ENCODE peak calls at places on chromosome 7, in five cellular contexts. One of them, this sample, is unnamed.

GRCh38 chr7:129553861-129554530 is 51.7 kb downstream of the SMKR1 start:
- DNase-seq in neuronal stem cell: no peak
- DNase-seq in neural progenitor cell: no peak
- DNase-seq in HCT116: no peak
- DNase-seq in astrocyte: peak; percentile 42
- DNase-seq in this sample: peak; percentile 47

GRCh38 chr7:69047166-69047760 is 551.0 kb upstream of the AUTS2 start:
- DNase-seq in neural progenitor cell: peak; percentile 38
- DNase-seq in astrocyte: no peak
- DNase-seq in HCT116: no peak
- DNase-seq in neuronal stem cell: no peak
- DNase-seq in this sample: no peak

GRCh38 chr7:15977663-15978062 is 291.2 kb upstream of the MEOX2 start:
- DNase-seq in astrocyte: peak; percentile 73
- DNase-seq in HCT116: no peak
- DNase-seq in neural progenitor cell: no peak
- DNase-seq in neuronal stem cell: no peak
- DNase-seq in this sample: no peak

GRCh38 chr7:94972296-94972695 is 64.9 kb downstream of the PPP1R9A start:
- DNase-seq in astrocyte: peak; percentile 86
- DNase-seq in neuronal stem cell: no peak
- DNase-seq in neural progenitor cell: no peak
- DNase-seq in HCT116: no peak
- DNase-seq in this sample: no peak

GRCh38 chr7:27071622-27072390 is 24.0 kb downstream of the HOXA1 start:
- DNase-seq in astrocyte: no peak
- DNase-seq in neuronal stem cell: no peak
- DNase-seq in HCT116: no peak
- DNase-seq in neural progenitor cell: no peak
- DNase-seq in this sample: no peak

GRCh38 chr7:22728416-22729029 is 1.5 kb downstream of the IL6 start:
- DNase-seq in HCT116: peak; percentile 55
- DNase-seq in neuronal stem cell: no peak
- DNase-seq in astrocyte: peak; percentile 50
- DNase-seq in neural progenitor cell: peak; percentile 51
- DNase-seq in this sample: peak; percentile 72

GRCh38 chr7:139016931-139017511 is 18.8 kb downstream of the ZC3HAV1L start:
- DNase-seq in neural progenitor cell: peak; percentile 79
- DNase-seq in HCT116: peak; percentile 54
- DNase-seq in astrocyte: peak; percentile 44
- DNase-seq in neuronal stem cell: peak; percentile 23
- DNase-seq in this sample: peak; percentile 81

GRCh38 chr7:95470452-95470851 is 15.3 kb upstream of the ASB4 start:
- DNase-seq in HCT116: no peak
- DNase-seq in neuronal stem cell: no peak
- DNase-seq in astrocyte: peak; percentile 60
- DNase-seq in neural progenitor cell: peak; percentile 23
- DNase-seq in this sample: no peak

GRCh38 chr7:24573554-24574338 is 494 bp downstream of the PALS2 start:
- DNase-seq in HCT116: no peak
- DNase-seq in neuronal stem cell: peak; percentile 56
- DNase-seq in neural progenitor cell: peak; percentile 83
- DNase-seq in astrocyte: peak; percentile 54
- DNase-seq in this sample: peak; percentile 72

GRCh38 chr7:140671966-140672365 is 779 bp upstream of the ADCK2 start:
- DNase-seq in neural progenitor cell: no peak
- DNase-seq in HCT116: no peak
- DNase-seq in neuronal stem cell: no peak
- DNase-seq in astrocyte: no peak
- DNase-seq in this sample: no peak

GRCh38 chr7:49775065-49775948 is 1.9 kb downstream of the VWC2 start:
- DNase-seq in HCT116: no peak
- DNase-seq in astrocyte: no peak
- DNase-seq in neuronal stem cell: no peak
- DNase-seq in neural progenitor cell: peak; percentile 70
- DNase-seq in this sample: no peak

GRCh38 chr7:124276005-124276606 is 243.2 kb upstream of the TMEM229A start:
- DNase-seq in HCT116: peak; percentile 45
- DNase-seq in neuronal stem cell: no peak
- DNase-seq in astrocyte: no peak
- DNase-seq in neural progenitor cell: peak; percentile 61
- DNase-seq in this sample: peak; percentile 83

GRCh38 chr7:31458203-31458602 is 55.7 kb upstream of the ITPRID1 start:
- DNase-seq in astrocyte: no peak
- DNase-seq in neuronal stem cell: no peak
- DNase-seq in neural progenitor cell: no peak
- DNase-seq in HCT116: no peak
- DNase-seq in this sample: no peak

GRCh38 chr7:142308918-142309317 is 51.1 kb upstream of the PRSS58 start:
- DNase-seq in neural progenitor cell: no peak
- DNase-seq in HCT116: no peak
- DNase-seq in neuronal stem cell: no peak
- DNase-seq in astrocyte: no peak
- DNase-seq in this sample: no peak

GRCh38 chr7:76057813-76058145 is 9.9 kb downstream of the MDH2 start:
- DNase-seq in astrocyte: no peak
- DNase-seq in HCT116: no peak
- DNase-seq in neural progenitor cell: no peak
- DNase-seq in neuronal stem cell: no peak
- DNase-seq in this sample: no peak

GRCh38 chr7:93856319-93856718 is 34.2 kb downstream of the TFPI2 start:
- DNase-seq in HCT116: no peak
- DNase-seq in neural progenitor cell: no peak
- DNase-seq in neuronal stem cell: no peak
- DNase-seq in astrocyte: peak; percentile 38
- DNase-seq in this sample: no peak

GRCh38 chr7:144468990-144469732 is 65.7 kb upstream of the NOBOX start:
- DNase-seq in astrocyte: no peak
- DNase-seq in neural progenitor cell: no peak
- DNase-seq in HCT116: no peak
- DNase-seq in neuronal stem cell: no peak
- DNase-seq in this sample: no peak

GRCh38 chr7:73577627-73578341 is 595 bp downstream of the TBL2 start:
- DNase-seq in HCT116: no peak
- DNase-seq in neural progenitor cell: no peak
- DNase-seq in astrocyte: no peak
- DNase-seq in neuronal stem cell: no peak
- DNase-seq in this sample: peak; percentile 61

GRCh38 chr7:129401968-129402860 is 32.0 kb upstream of the STRIP2 start:
- DNase-seq in neural progenitor cell: no peak
- DNase-seq in astrocyte: no peak
- DNase-seq in neuronal stem cell: no peak
- DNase-seq in HCT116: no peak
- DNase-seq in this sample: peak; percentile 44

GRCh38 chr7:157875230-157876179 is 538.7 kb downstream of the DNAJB6 start:
- DNase-seq in HCT116: peak; percentile 23
- DNase-seq in neural progenitor cell: peak; percentile 78
- DNase-seq in neuronal stem cell: peak; percentile 57
- DNase-seq in astrocyte: no peak
- DNase-seq in this sample: peak; percentile 72

GRCh38 chr7:79199961-79200360 is 253.5 kb downstream of the MAGI2 start:
- DNase-seq in neuronal stem cell: no peak
- DNase-seq in HCT116: no peak
- DNase-seq in astrocyte: peak; percentile 4
- DNase-seq in neural progenitor cell: no peak
- DNase-seq in this sample: no peak

GRCh38 chr7:130918129-130919052 is 184.4 kb upstream of the KLF14 start:
- DNase-seq in neural progenitor cell: no peak
- DNase-seq in neuronal stem cell: no peak
- DNase-seq in astrocyte: no peak
- DNase-seq in HCT116: no peak
- DNase-seq in this sample: no peak

GRCh38 chr7:80450621-80451308 is 61.1 kb downstream of the GNAT3 start:
- DNase-seq in neuronal stem cell: no peak
- DNase-seq in astrocyte: peak; percentile 67
- DNase-seq in neural progenitor cell: no peak
- DNase-seq in HCT116: no peak
- DNase-seq in this sample: no peak

GRCh38 chr7:139159900-139160675 is 50.6 kb upstream of the ZC3HAV1 start:
- DNase-seq in astrocyte: no peak
- DNase-seq in neuronal stem cell: no peak
- DNase-seq in HCT116: peak; percentile 1
- DNase-seq in neural progenitor cell: no peak
- DNase-seq in this sample: no peak

GRCh38 chr7:34156336-34156735 is 251.0 kb downstream of the BMPER start:
- DNase-seq in HCT116: no peak
- DNase-seq in astrocyte: peak; percentile 49
- DNase-seq in neuronal stem cell: no peak
- DNase-seq in neural progenitor cell: no peak
- DNase-seq in this sample: no peak

GRCh38 chr7:141265668-141266067 is 191.8 kb downstream of the TMEM178B start:
- DNase-seq in astrocyte: no peak
- DNase-seq in neuronal stem cell: no peak
- DNase-seq in neural progenitor cell: no peak
- DNase-seq in HCT116: no peak
- DNase-seq in this sample: no peak

GRCh38 chr7:106058925-106059324 is 53.2 kb downstream of the SYPL1 start:
- DNase-seq in neural progenitor cell: no peak
- DNase-seq in HCT116: no peak
- DNase-seq in astrocyte: no peak
- DNase-seq in neuronal stem cell: no peak
- DNase-seq in this sample: peak; percentile 77

GRCh38 chr7:106057962-106058901 is 53.9 kb downstream of the SYPL1 start:
- DNase-seq in HCT116: no peak
- DNase-seq in astrocyte: no peak
- DNase-seq in neural progenitor cell: peak; percentile 74
- DNase-seq in neuronal stem cell: no peak
- DNase-seq in this sample: peak; percentile 99

GRCh38 chr7:106054971-106055370 is 57.1 kb downstream of the SYPL1 start:
- DNase-seq in HCT116: no peak
- DNase-seq in astrocyte: no peak
- DNase-seq in neuronal stem cell: no peak
- DNase-seq in neural progenitor cell: no peak
- DNase-seq in this sample: peak; percentile 90

GRCh38 chr7:106057204-106057961 is 54.7 kb downstream of the SYPL1 start:
- DNase-seq in HCT116: no peak
- DNase-seq in neural progenitor cell: no peak
- DNase-seq in astrocyte: no peak
- DNase-seq in neuronal stem cell: no peak
- DNase-seq in this sample: peak; percentile 93

GRCh38 chr7:106056513-106057203 is 55.5 kb downstream of the SYPL1 start:
- DNase-seq in astrocyte: peak; percentile 37
- DNase-seq in neuronal stem cell: no peak
- DNase-seq in neural progenitor cell: peak; percentile 72
- DNase-seq in HCT116: peak; percentile 57
- DNase-seq in this sample: peak; percentile 94
- H3K9ac ChIP-seq in astrocyte: no peak overlapping the region
- H3K9ac ChIP-seq in neuronal stem cell: no peak overlapping the region
- H3K9ac ChIP-seq in neural progenitor cell: no peak overlapping the region
- H3K9ac ChIP-seq in HCT116: no peak overlapping the region
- H3K9ac ChIP-seq in this sample: peak overlapping the region; percentile 80

GRCh38 chr7:945556-946255 is 8.8 kb downstream of the ADAP1 start:
- DNase-seq in astrocyte: no peak
- DNase-seq in neuronal stem cell: no peak
- DNase-seq in neural progenitor cell: no peak
- DNase-seq in HCT116: peak; percentile 86
- DNase-seq in this sample: no peak

GRCh38 chr7:946256-946996 is 8.1 kb downstream of the ADAP1 start:
- DNase-seq in neuronal stem cell: no peak
- DNase-seq in neural progenitor cell: no peak
- DNase-seq in HCT116: no peak
- DNase-seq in astrocyte: no peak
- DNase-seq in this sample: no peak

GRCh38 chr7:944744-945143 is 9.7 kb downstream of the ADAP1 start:
- DNase-seq in astrocyte: no peak
- DNase-seq in neuronal stem cell: no peak
- DNase-seq in neural progenitor cell: no peak
- DNase-seq in HCT116: no peak
- DNase-seq in this sample: no peak

GRCh38 chr7:947391-948210 is 6.9 kb downstream of the ADAP1 start:
- DNase-seq in astrocyte: no peak
- DNase-seq in HCT116: no peak
- DNase-seq in neuronal stem cell: no peak
- DNase-seq in neural progenitor cell: no peak
- DNase-seq in this sample: no peak

DNA sequence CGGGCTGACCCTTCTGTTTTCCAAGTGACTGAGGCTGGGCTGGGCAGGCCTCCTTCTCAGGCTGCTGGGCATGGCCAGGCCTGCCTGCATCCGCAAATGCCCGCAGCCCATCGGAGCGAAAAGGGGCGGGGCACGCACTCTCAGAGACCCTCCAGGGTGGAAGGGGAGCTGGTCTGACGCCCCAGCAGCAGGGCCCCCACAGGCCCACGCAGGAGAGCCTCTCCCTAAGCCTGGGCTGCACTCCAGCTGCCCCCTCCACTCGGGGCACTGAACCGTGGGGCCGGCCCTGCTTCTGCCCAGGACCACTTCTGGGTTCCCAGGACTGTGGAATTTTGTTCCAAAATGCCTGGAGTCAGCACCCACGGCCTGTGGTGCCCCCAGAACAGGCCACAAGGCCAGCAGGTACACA is 9.3 kb downstream of the ADAP1 start:
- DNase-seq in neuronal stem cell: no peak
- DNase-seq in astrocyte: no peak
- DNase-seq in HCT116: no peak
- DNase-seq in neural progenitor cell: no peak
- DNase-seq in this sample: no peak
- H2AFZ ChIP-seq in neuronal stem cell: no peak overlapping the region
- H2AFZ ChIP-seq in astrocyte: no peak overlapping the region
- H2AFZ ChIP-seq in HCT116: no peak overlapping the region
- H2AFZ ChIP-seq in neural progenitor cell: no peak overlapping the region
- H2AFZ ChIP-seq in this sample: no peak overlapping the region

DNA sequence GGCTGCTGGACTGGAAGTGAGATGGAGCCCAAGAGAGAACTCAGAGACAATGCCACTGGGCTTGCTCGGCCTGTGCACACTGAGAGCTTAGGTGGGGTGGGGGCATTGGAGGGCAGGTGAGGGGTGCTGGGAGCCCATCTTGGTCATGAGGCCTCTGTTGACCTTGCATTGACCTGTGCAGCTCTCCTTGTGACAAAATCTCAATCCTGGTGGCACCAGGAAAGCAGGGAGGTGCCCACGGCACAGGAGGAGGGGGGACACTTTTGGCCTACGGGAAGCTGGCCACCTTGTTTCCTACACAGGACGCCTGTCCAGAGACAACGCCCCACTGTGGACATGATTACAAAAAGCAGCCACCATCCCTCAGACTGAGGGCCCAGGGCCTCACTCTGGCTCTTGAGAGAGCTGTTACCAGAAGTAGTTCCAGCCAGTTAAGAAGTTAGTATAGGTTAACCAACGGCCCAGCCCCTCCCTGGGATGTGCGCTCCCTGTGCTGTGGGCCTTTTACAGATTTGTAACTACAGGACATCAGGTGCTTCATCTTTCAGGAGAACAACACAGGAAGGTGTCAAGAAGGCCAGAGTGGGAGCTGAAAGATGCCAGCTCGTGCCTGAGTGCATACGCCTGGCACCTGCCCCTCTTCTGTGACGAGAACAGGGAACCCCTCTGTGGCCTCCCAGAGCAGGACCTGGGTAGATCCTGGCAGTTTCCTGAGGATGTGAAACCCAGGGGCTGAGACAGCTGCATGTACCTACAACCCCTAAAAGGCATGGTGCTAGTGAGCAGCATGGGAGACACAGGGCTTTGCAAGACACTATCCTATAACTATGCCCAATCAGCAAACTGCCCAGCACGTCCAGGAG is 10.3 kb downstream of the PKD1L1 start:
- DNase-seq in HCT116: no peak
- DNase-seq in astrocyte: no peak
- DNase-seq in neuronal stem cell: no peak
- DNase-seq in neural progenitor cell: no peak
- DNase-seq in this sample: peak; percentile 87
- H3K9ac ChIP-seq in HCT116: no peak overlapping the region
- H3K9ac ChIP-seq in astrocyte: no peak overlapping the region
- H3K9ac ChIP-seq in neuronal stem cell: peak overlapping the region; percentile 47
- H3K9ac ChIP-seq in neural progenitor cell: no peak overlapping the region
- H3K9ac ChIP-seq in this sample: peak overlapping the region; percentile 61

GRCh38 chr7:105691692-105692564 is 110.6 kb upstream of the EFCAB10 start:
- DNase-seq in neuronal stem cell: no peak
- DNase-seq in HCT116: no peak
- DNase-seq in neural progenitor cell: peak; percentile 41
- DNase-seq in astrocyte: peak; percentile 66
- DNase-seq in this sample: peak; percentile 51
- H2AFZ ChIP-seq in neuronal stem cell: no peak overlapping the region
- H2AFZ ChIP-seq in HCT116: no peak overlapping the region
- H2AFZ ChIP-seq in neural progenitor cell: no peak overlapping the region
- H2AFZ ChIP-seq in astrocyte: peak overlapping the region; percentile 41
- H2AFZ ChIP-seq in this sample: peak overlapping the region; percentile 13